ENCODE peak calls at places on chromosomes 11 and 22, in nine cellular contexts. I, C, D, X, N, J, H, T and P are unnamed samples.

GRCh38 chr11:86990520-86990919 is 35.3 kb upstream of the FZD4 start:
- DNase-seq in I (no peak), C (no peak), D (no peak), X (no peak), N (no peak), J (no peak), H (no peak), T (peak), P (no peak)

GRCh38 chr11:798093-798713 is at the start of gene SLC25A22:
- DNase-seq in I (peak), C (peak), D (peak), X (no peak), N (peak), J (peak), H (peak), T (peak), P (no peak)

GRCh38 chr11:123407124-123407995 is 22.7 kb upstream of the GRAMD1B start:
- DNase-seq in I (peak), C (no peak), D (peak), X (peak), N (peak), J (peak), H (peak), T (peak), P (no peak)

GRCh38 chr11:75813622-75814039 is 1.4 kb upstream of the UVRAG start:
- DNase-seq in I (no peak), C (no peak), D (no peak), X (no peak), N (no peak), J (no peak), H (no peak), T (peak), P (no peak)

GRCh38 chr11:62395885-62396778 is 22.7 kb upstream of the SCGB1A1 start:
- DNase-seq in I (no peak), C (no peak), D (no peak), X (no peak), N (no peak), J (no peak), H (no peak), T (no peak), P (no peak)

GRCh38 chr11:117654856-117655255 is 142.2 kb downstream of the DSCAML1 start:
- DNase-seq in I (no peak), C (no peak), D (no peak), X (no peak), N (no peak), J (no peak), H (no peak), T (no peak), P (no peak)

GRCh38 chr22:45036154-45036553 is 26.3 kb upstream of the PHF21B start:
- DNase-seq in I (no peak), C (no peak), D (no peak), X (no peak), N (no peak), J (no peak), H (no peak), T (peak), P (no peak)

GRCh38 chr22:21015051-21016006 is at the start of gene P2RX6:
- DNase-seq in I (no peak), C (no peak), D (no peak), X (no peak), N (no peak), J (no peak), H (no peak), T (peak), P (no peak)

GRCh38 chr22:24944224-24944937 is 2.1 kb downstream of the LHFPL7 start:
- DNase-seq in I (no peak), C (no peak), D (no peak), X (no peak), N (no peak), J (no peak), H (no peak), T (no peak), P (no peak)

GRCh38 chr11:67666676-67667489 is 7.5 kb downstream of the ALDH3B2 start:
- DNase-seq in I (no peak), C (no peak), D (no peak), X (no peak), N (no peak), J (no peak), H (no peak), T (no peak), P (no peak)

GRCh38 chr11:103877221-103877620 is 159.2 kb upstream of the DDI1 start:
- DNase-seq in I (no peak), C (no peak), D (no peak), X (no peak), N (no peak), J (no peak), H (no peak), T (peak), P (no peak)

GRCh38 chr22:27456696-27457503 is 344.7 kb downstream of the MN1 start:
- DNase-seq in I (no peak), C (no peak), D (peak), X (peak), N (no peak), J (no peak), H (no peak), T (peak), P (no peak)

GRCh38 chr11:2237457-2238238 is 32.7 kb downstream of the ASCL2 start:
- DNase-seq in I (no peak), C (no peak), D (no peak), X (no peak), N (no peak), J (no peak), H (no peak), T (no peak), P (no peak)

GRCh38 chr22:31085493-31085824 is 4.3 kb downstream of the SMTN start:
- DNase-seq in I (peak), C (no peak), D (no peak), X (no peak), N (no peak), J (peak), H (no peak), T (no peak), P (no peak)

GRCh38 chr11:110710520-110711381 is 1.5 kb downstream of the ARHGAP20 start:
- DNase-seq in I (peak), C (peak), D (no peak), X (no peak), N (peak), J (peak), H (peak), T (peak), P (peak)

GRCh38 chr11:109783017-109783416 is 310.2 kb upstream of the ZC3H12C start:
- DNase-seq in I (no peak), C (no peak), D (no peak), X (no peak), N (no peak), J (no peak), H (no peak), T (no peak), P (no peak)

GRCh38 chr22:41123151-41123550 is 30.8 kb downstream of the EP300 start:
- DNase-seq in I (no peak), C (no peak), D (no peak), X (no peak), N (no peak), J (no peak), H (no peak), T (peak), P (no peak)

GRCh38 chr11:19084661-19085315 is 24.3 kb upstream of the MRGPRX2 start:
- DNase-seq in I (no peak), C (no peak), D (no peak), X (no peak), N (no peak), J (no peak), H (no peak), T (no peak), P (no peak)

GRCh38 chr11:63608353-63609345 is 5.6 kb downstream of the PLAAT3 start:
- DNase-seq in I (no peak), C (no peak), D (no peak), X (no peak), N (peak), J (no peak), H (no peak), T (peak), P (peak)

GRCh38 chr22:39363751-39364484 is 14.1 kb downstream of the SYNGR1 start:
- DNase-seq in I (no peak), C (no peak), D (no peak), X (no peak), N (no peak), J (no peak), H (no peak), T (no peak), P (no peak)

GRCh38 chr22:40547729-40548143 is 88.8 kb downstream of the MRTFA start:
- DNase-seq in I (no peak), C (no peak), D (no peak), X (no peak), N (no peak), J (no peak), H (no peak), T (peak), P (no peak)

GRCh38 chr22:49062155-49063039 is 765.3 kb downstream of the BRD1 start:
- DNase-seq in I (no peak), C (no peak), D (no peak), X (no peak), N (no peak), J (no peak), H (no peak), T (no peak), P (no peak)

GRCh38 chr11:46279393-46280099 is 2.1 kb downstream of the CREB3L1 start:
- DNase-seq in I (peak), C (no peak), D (no peak), X (no peak), N (peak), J (peak), H (no peak), T (peak), P (peak)

GRCh38 chr11:122306776-122307479 is 190.9 kb upstream of the BLID start:
- DNase-seq in I (no peak), C (no peak), D (no peak), X (no peak), N (no peak), J (no peak), H (no peak), T (no peak), P (no peak)

GRCh38 chr11:122307480-122308085 is 191.6 kb upstream of the BLID start:
- DNase-seq in I (no peak), C (no peak), D (no peak), X (no peak), N (no peak), J (no peak), H (no peak), T (no peak), P (no peak)

GRCh38 chr11:122305426-122305825 is 189.4 kb upstream of the BLID start:
- DNase-seq in I (no peak), C (no peak), D (no peak), X (no peak), N (no peak), J (no peak), H (no peak), T (no peak), P (no peak)

GRCh38 chr11:122308286-122308685 is 192.3 kb upstream of the BLID start:
- DNase-seq in I (no peak), C (no peak), D (no peak), X (no peak), N (no peak), J (no peak), H (no peak), T (no peak), P (no peak)

GRCh38 chr11:122305018-122305417 is 189.0 kb upstream of the BLID start:
- DNase-seq in I (no peak), C (no peak), D (no peak), X (no peak), N (no peak), J (no peak), H (no peak), T (no peak), P (no peak)
- H3K27ac ChIP-seq in I (no peak), C (no peak), D (no peak), X (no peak), N (no peak), J (peak), H (no peak), T (no peak), P (peak)

GRCh38 chr11:124760806-124761205 is 1.3 kb downstream of the ESAM start:
- DNase-seq in I (no peak), C (no peak), D (no peak), X (no peak), N (no peak), J (no peak), H (no peak), T (no peak), P (no peak)
- H3K4me3 ChIP-seq in I (peak), C (peak), D (no peak), X (no peak), N (peak), J (peak), H (peak), T (no peak), P (peak)

GRCh38 chr11:134332189-134332631 is 422 bp downstream of the GLB1L2 start:
- DNase-seq in I (no peak), C (no peak), D (no peak), X (no peak), N (no peak), J (no peak), H (no peak), T (no peak), P (no peak)
- TF ChIP-seq CTCF in I (no peak), C (no peak), D (no peak), X (no peak), N (no peak), J (no peak), H (no peak), T (no peak), P (no peak)

GRCh38 chr11:59141191-59141590 is 1.5 kb upstream of the FAM111A start:
- DNase-seq in I (no peak), C (no peak), D (no peak), X (no peak), N (no peak), J (no peak), H (no peak), T (no peak), P (no peak)

GRCh38 chr11:59142530-59143507 is at the start of gene FAM111A:
- DNase-seq in I (peak), C (peak), D (peak), X (peak), N (peak), J (peak), H (peak), T (peak), P (peak)

GRCh38 chr11:59144096-59144495 is 1.4 kb downstream of the FAM111A start:
- DNase-seq in I (no peak), C (no peak), D (no peak), X (no peak), N (no peak), J (no peak), H (no peak), T (peak), P (no peak)

GRCh38 chr11:59144579-59145345 is 2.1 kb downstream of the FAM111A start:
- DNase-seq in I (peak), C (peak), D (peak), X (peak), N (peak), J (peak), H (peak), T (peak), P (peak)

DNA sequence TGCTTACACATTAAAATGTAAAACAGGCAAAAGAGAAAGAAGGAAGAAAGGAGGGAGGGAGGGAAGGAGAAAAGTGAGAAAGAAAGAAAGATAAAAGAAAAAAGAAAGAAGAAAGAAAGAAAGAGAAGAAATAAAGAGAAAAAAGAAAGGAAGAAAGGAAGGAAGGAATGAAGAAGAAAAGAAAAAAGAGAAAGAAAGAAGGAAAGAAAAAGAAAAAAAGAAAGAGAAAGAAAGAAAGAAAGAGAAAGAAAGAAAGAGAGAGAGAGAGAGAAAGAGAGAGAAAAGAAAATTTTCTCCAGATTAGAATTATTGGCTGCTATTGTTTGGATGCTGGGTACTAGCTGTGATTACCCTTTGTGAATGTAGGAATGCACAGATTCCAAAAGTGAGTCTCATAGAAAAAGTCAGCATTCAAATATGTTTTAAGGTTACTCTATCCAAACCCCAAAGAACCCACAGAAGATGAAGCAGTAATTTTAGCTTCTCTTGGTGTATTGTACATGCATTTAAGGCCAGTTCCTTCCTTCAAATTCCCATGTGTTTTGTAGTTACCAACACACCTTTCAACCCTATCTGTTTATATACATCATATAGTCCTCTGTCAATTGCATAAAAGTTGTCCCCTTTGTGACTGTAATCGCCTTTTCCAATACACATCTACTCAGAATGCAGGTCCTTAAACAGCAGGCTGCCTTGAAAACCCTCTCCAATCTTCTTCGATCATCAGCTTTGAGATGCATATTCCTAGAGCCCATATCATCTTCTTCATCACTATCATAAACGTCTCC is 789 bp upstream of the FAM111A start:
- DNase-seq in I (no peak), C (no peak), D (no peak), X (no peak), N (no peak), J (no peak), H (no peak), T (peak), P (no peak)
- H3K27ac ChIP-seq in I (no peak), C (peak), D (peak), X (peak), N (peak), J (peak), H (peak), T (peak), P (peak)

GRCh38 chr11:72245232-72245816 is 1.3 kb upstream of the PHOX2A start:
- DNase-seq in I (no peak), C (no peak), D (no peak), X (no peak), N (no peak), J (no peak), H (no peak), T (no peak), P (no peak)
- H3K4me3 ChIP-seq in I (no peak), C (no peak), D (no peak), X (no peak), N (no peak), J (no peak), H (no peak), T (no peak), P (no peak)

DNA sequence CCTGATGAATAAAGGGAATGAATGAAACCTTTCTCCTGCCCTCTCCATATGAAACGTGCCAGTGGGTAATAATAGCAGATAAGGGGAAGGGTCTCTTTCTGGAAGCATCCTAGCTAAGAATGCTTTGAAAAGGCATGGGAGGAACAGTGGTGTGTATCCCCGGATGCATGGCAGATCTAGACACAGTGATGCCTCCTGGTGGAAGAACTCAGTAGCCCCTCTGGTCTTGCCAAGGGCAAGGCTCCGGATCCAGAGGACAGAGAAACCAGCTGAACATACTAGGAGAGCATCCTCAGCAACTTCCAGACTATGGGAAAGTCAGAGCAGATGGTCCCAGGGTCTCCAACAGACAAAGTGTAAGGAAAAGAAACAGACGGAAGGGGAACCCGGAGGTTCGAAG is 6.4 kb downstream of the BAIAP2L2 start:
- DNase-seq in I (no peak), C (no peak), D (peak), X (no peak), N (no peak), J (no peak), H (no peak), T (peak), P (no peak)
- TF ChIP-seq CTCF in I (peak), C (no peak), D (no peak), X (peak), N (no peak), J (peak), H (no peak), T (peak), P (no peak)

DNA sequence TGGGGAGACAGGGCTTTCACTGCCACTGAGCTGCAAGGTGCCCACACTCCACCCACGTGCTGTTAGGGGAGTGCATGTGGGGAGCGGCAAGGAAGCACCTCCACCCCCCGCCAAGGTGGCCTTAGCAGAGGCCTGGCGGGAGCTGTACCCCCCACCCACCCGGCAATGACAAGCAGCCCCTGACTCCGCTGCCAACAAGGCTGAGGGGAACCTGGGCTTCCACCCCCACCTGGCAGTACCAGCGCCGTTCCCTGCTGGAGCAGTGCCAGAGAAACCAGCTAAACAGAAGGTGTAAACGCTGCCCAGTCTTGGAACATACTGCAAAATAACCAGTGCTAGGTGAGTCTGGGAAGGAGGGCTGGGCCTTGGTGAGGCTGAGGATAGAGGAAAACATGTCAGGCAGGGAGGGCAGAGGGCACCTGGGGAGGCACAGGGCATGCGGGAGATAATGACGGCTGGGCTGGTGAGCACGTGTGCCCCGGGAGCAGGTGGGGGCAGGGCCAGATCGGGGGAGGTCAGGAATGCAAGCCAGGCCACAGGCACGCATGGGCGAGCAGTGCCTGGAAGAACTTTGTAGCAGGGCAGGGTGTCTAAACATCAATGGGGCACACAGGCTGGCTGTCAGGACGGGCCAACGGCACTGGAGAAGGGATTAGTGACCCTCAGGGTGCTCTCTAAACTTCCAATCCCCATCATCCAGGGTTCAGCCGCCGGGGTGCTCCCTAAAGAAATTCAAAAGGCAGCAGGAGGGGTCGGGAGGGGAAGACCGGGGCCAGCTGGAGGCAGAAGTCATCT is 6.6 kb downstream of the CERK start:
- DNase-seq in I (peak), C (no peak), D (no peak), X (no peak), N (peak), J (peak), H (no peak), T (no peak), P (no peak)
- H3K27ac ChIP-seq in I (peak), C (peak), D (no peak), X (no peak), N (peak), J (peak), H (peak), T (no peak), P (no peak)

DNA sequence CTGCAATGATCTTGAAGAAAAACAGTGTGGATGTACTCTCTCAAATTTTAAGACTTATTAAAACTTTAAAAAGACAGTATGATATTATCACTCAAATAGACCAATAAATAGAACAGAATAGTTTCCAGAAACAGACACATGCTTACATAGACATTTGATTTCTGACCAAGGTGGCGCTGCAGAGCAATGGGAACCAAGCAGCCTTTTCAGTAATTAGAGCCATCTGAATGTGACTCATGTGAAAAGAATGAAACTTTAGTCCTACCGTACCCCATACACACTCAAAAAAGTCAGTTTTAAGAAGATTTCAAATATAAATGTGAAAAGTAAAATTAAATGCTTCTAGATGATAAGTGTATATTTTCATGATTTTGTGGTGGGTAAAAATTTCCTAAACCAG is 74.2 kb upstream of the MS4A8 start:
- DNase-seq in I (no peak), C (no peak), D (no peak), X (no peak), N (peak), J (no peak), H (no peak), T (peak), P (no peak)
- H3K4me3 ChIP-seq in I (no peak), C (no peak), D (no peak), X (no peak), N (no peak), J (no peak), H (no peak), T (no peak), P (no peak)